ENCODE peak calls at places on chromosomes 13 and 19, in six cellular contexts. X is endothelial cell of umbilical vein, Y is A549, O is NB4, I is K562, F is GM12878. Q is an unnamed sample.

GRCh38 chr13:111469916-111470506 is 149.6 kb downstream of the TEX29 start:
- DNase-seq in X (no peak), Y (no peak), O (no peak), I (no peak), F (no peak), Q (no peak)

GRCh38 chr19:49639401-49640112 is 386 bp downstream of the RRAS start:
- DNase-seq in X (no peak), Y (no peak), O (peak; percentile 24), I (no peak), F (no peak), Q (no peak)

GRCh38 chr13:63910406-63910957 is 2494.8 kb upstream of the PCDH20 start:
- DNase-seq in X (peak; percentile 3), Y (peak; percentile 12), O (no peak), I (no peak), F (no peak), Q (peak; percentile 3)

GRCh38 chr19:5041168-5042038 is 72.5 kb downstream of the KDM4B start:
- DNase-seq in X (no peak), Y (no peak), O (peak; percentile 73), I (no peak), F (no peak), Q (no peak)

GRCh38 chr19:5281588-5281987 is 59.0 kb downstream of the PTPRS start:
- DNase-seq in X (no peak), Y (no peak), O (no peak), I (no peak), F (no peak), Q (no peak)

GRCh38 chr19:54459282-54460229 is 4.0 kb downstream of the LENG9 start:
- DNase-seq in X (no peak), Y (no peak), O (no peak), I (peak; percentile 3), F (no peak), Q (no peak)

GRCh38 chr13:95862401-95862800 is 185.5 kb downstream of the DNAJC3 start:
- DNase-seq in X (peak; percentile 13), Y (no peak), O (no peak), I (no peak), F (no peak), Q (no peak)

GRCh38 chr13:52393572-52394357 is 12.2 kb downstream of the THSD1 start:
- DNase-seq in X (peak; percentile 87), Y (no peak), O (no peak), I (no peak), F (no peak), Q (no peak)

GRCh38 chr19:49056101-49056901 is 1.2 kb downstream of the CGB7 start:
- DNase-seq in X (peak; percentile 62), Y (peak; percentile 64), O (peak; percentile 79), I (peak; percentile 91), F (no peak), Q (peak; percentile 23)

GRCh38 chr13:78382946-78383542 is 220.3 kb downstream of the POU4F1 start:
- DNase-seq in X (peak; percentile 6), Y (no peak), O (no peak), I (no peak), F (no peak), Q (no peak)

GRCh38 chr19:14410054-14410774 is 8.9 kb downstream of the DDX39A start:
- DNase-seq in X (no peak), Y (no peak), O (no peak), I (peak; percentile 8), F (no peak), Q (no peak)

GRCh38 chr19:55384576-55385235 is 614 bp upstream of the TMEM238 start:
- DNase-seq in X (no peak), Y (no peak), O (peak; percentile 52), I (no peak), F (no peak), Q (no peak)

DNA sequence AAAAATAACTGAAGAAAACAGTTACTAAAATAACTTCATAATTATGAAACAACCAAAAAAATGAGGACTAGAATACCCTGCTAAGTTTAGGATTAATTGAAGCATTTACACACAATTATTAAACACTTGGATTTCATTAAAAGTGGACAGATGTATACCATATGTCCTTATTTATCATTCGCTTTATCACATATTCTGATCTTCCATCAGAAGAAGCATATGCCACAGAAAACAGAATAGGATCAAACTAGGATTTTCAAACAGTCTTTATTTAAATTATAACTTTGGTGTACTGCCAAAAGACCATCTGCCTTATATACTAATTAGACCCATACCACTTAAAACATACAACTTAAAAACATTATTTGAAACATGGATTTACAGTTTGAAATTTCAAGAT is 727.1 kb upstream of the KLHL1 start:
- DNase-seq in X (no peak), Y (no peak), O (no peak), I (no peak), F (no peak), Q (no peak)
- TF ChIP-seq MYC in X (no peak), Y (no peak), O (no peak), I (no peak), F (no peak), Q (no peak)

GRCh38 chr13:112708560-112709240 is 18.9 kb downstream of the ATP11A start:
- DNase-seq in X (no peak), Y (no peak), O (no peak), I (peak; percentile 35), F (no peak), Q (no peak)
- TF ChIP-seq MYC in X (no peak), Y (no peak), O (no peak), I (no peak), F (no peak), Q (no peak)

GRCh38 chr19:15885167-15885566 is 12.7 kb downstream of the CYP4F2 start:
- DNase-seq in X (no peak), Y (no peak), O (no peak), I (no peak), F (no peak), Q (no peak)
- TF ChIP-seq MYC in X (no peak), Y (no peak), O (no peak), I (no peak), F (no peak), Q (no peak)

DNA sequence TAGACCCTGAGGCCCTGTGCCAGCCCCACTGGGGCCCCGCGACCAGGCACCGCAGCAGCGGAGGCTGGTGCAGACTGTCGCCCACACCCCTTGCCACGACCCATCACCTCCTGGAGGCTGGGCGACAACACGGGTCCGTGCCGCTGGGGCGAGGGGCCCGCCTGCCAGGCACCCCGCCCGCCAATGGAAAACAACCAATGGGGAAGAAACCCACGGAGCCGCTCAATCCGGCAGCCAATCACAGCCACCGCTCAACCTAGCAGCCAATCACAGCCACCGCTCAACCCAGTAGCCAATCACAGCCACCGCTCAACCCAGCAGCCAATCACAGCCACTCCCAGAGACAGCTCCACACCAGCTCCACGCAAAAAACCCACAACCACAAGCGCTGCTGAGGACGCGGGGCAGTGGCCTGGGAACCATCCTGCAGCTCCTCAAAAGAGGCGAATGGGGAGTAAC is 29.7 kb downstream of the GPX4 start:
- DNase-seq in X (no peak), Y (peak; percentile 74), O (peak; percentile 57), I (peak; percentile 85), F (peak; percentile 79), Q (no peak)
- TF ChIP-seq MYC in X (no peak), Y (no peak), O (no peak), I (no peak), F (no peak), Q (no peak)

GRCh38 chr19:51025401-51025800 is 1.0 kb downstream of the KLK11 start:
- DNase-seq in X (no peak), Y (no peak), O (no peak), I (no peak), F (no peak), Q (no peak)
- TF ChIP-seq MYC in X (no peak), Y (no peak), O (no peak), I (no peak), F (no peak), Q (no peak)

GRCh38 chr19:3792114-3792513 is 5.9 kb upstream of the MATK start:
- DNase-seq in X (no peak), Y (no peak), O (no peak), I (no peak), F (no peak), Q (no peak)

GRCh38 chr19:3801412-3802096 is 15.4 kb upstream of the MATK start:
- DNase-seq in X (no peak), Y (no peak), O (no peak), I (peak; percentile 56), F (no peak), Q (no peak)

GRCh38 chr19:3793799-3794198 is 7.6 kb upstream of the MATK start:
- DNase-seq in X (no peak), Y (no peak), O (no peak), I (no peak), F (no peak), Q (no peak)

GRCh38 chr19:3798137-3798536 is 12.0 kb upstream of the MATK start:
- DNase-seq in X (no peak), Y (no peak), O (no peak), I (no peak), F (no peak), Q (no peak)

DNA sequence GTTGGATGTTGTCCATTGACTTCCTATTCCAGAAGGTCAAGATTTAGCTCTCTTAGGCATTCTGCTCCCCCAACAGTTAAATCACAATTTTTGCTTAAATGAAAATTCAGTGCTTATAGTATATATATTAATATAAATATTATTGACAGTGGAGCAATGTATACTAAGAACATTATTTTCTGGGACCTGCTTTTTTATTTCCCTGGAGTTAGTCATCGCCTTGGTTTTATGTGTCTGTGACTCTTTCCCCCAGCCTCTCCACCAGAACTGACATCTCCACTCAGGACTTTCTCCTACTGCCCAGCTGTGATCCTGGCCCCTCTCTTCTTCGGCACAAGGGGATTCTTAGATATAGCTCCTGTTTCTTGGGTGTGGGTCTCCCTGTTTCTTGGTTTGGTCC is 10.2 kb upstream of the MATK start:
- DNase-seq in X (no peak), Y (no peak), O (no peak), I (no peak), F (no peak), Q (no peak)
- TF ChIP-seq MYC in X (no peak), Y (no peak), O (no peak), I (no peak), F (no peak), Q (no peak)